ENCODE peak calls at places on chromosome 2, in six cellular contexts. L is A549, W is stomach, G is ovary, O is K562, U is transverse colon. B is an unnamed sample.

GRCh38 chr2:45860136-45861106 is 208.9 kb downstream of the PRKCE start:
- DNase-seq in L (no peak), W (peak; percentile 33), G (peak; percentile 75), O (no peak), U (peak; percentile 47), B (no peak)

GRCh38 chr2:62663443-62663842 is 42.1 kb upstream of the EHBP1 start:
- DNase-seq in L (no peak), W (no peak), G (no peak), O (no peak), U (no peak), B (no peak)

GRCh38 chr2:207734264-207734635 is 22.8 kb downstream of the CCNYL1 start:
- DNase-seq in L (peak; percentile 75), W (no peak), G (no peak), O (no peak), U (no peak), B (no peak)

GRCh38 chr2:97950329-97951154 is 45.2 kb downstream of the TMEM131 start:
- DNase-seq in L (no peak), W (no peak), G (no peak), O (no peak), U (no peak), B (no peak)

GRCh38 chr2:219198974-219199373 is 7.6 kb upstream of the ZFAND2B start:
- DNase-seq in L (no peak), W (no peak), G (no peak), O (no peak), U (no peak), B (no peak)

GRCh38 chr2:26179446-26179907 is 6.6 kb downstream of the GAREM2 start:
- DNase-seq in L (no peak), W (no peak), G (no peak), O (peak; percentile 7), U (no peak), B (no peak)

GRCh38 chr2:44938287-44939073 is 3.0 kb upstream of the SIX3 start:
- DNase-seq in L (peak; percentile 52), W (no peak), G (no peak), O (no peak), U (no peak), B (no peak)

GRCh38 chr2:218216336-218216673 is 684 bp upstream of the ARPC2 start:
- DNase-seq in L (no peak), W (no peak), G (peak; percentile 48), O (no peak), U (no peak), B (no peak)

GRCh38 chr2:61396005-61396404 is 74.9 kb downstream of the USP34 start:
- DNase-seq in L (no peak), W (no peak), G (no peak), O (no peak), U (no peak), B (no peak)

GRCh38 chr2:218643751-218644310 is 15.6 kb downstream of the ZNF142 start:
- DNase-seq in L (no peak), W (no peak), G (no peak), O (no peak), U (no peak), B (no peak)

GRCh38 chr2:26346454-26347053 is at the start of gene ADGRF3:
- DNase-seq in L (peak; percentile 57), W (peak; percentile 65), G (peak; percentile 26), O (peak; percentile 32), U (peak; percentile 75), B (no peak)

GRCh38 chr2:198347936-198348335 is 543.5 kb downstream of the PLCL1 start:
- DNase-seq in L (no peak), W (no peak), G (no peak), O (no peak), U (no peak), B (no peak)

GRCh38 chr2:203280428-203281064 is 41.7 kb downstream of the CYP20A1 start:
- DNase-seq in L (no peak), W (no peak), G (no peak), O (no peak), U (no peak), B (no peak)

GRCh38 chr2:42147641-42148274 is 21.4 kb upstream of the EML4 start:
- DNase-seq in L (no peak), W (no peak), G (peak; percentile 34), O (no peak), U (no peak), B (no peak)

GRCh38 chr2:137261858-137262585 is 496.7 kb downstream of the THSD7B start:
- DNase-seq in L (no peak), W (no peak), G (no peak), O (no peak), U (no peak), B (no peak)

GRCh38 chr2:37600735-37601134 is 70.7 kb downstream of the CDC42EP3 start:
- DNase-seq in L (no peak), W (no peak), G (no peak), O (no peak), U (no peak), B (no peak)

GRCh38 chr2:222972420-222972819 is 79.6 kb upstream of the KCNE4 start:
- DNase-seq in L (no peak), W (no peak), G (no peak), O (no peak), U (no peak), B (peak; percentile 66)

GRCh38 chr2:142544173-142544572 is 333.3 kb upstream of the KYNU start:
- DNase-seq in L (no peak), W (no peak), G (no peak), O (no peak), U (no peak), B (no peak)

GRCh38 chr2:232530626-232531260 is 4.8 kb downstream of the CHRND start:
- DNase-seq in L (no peak), W (no peak), G (no peak), O (no peak), U (no peak), B (no peak)

GRCh38 chr2:32479224-32479623 is 122.4 kb downstream of the BIRC6 start:
- DNase-seq in L (no peak), W (no peak), G (no peak), O (peak; percentile 24), U (no peak), B (no peak)

GRCh38 chr2:63856302-63856600 is 14.6 kb downstream of the UGP2 start:
- DNase-seq in L (no peak), W (no peak), G (no peak), O (no peak), U (no peak), B (no peak)

GRCh38 chr2:28950941-28951630 is 30.0 kb upstream of the TOGARAM2 start:
- DNase-seq in L (peak; percentile 54), W (no peak), G (no peak), O (no peak), U (no peak), B (no peak)

GRCh38 chr2:28949190-28949589 is 31.9 kb upstream of the TOGARAM2 start:
- DNase-seq in L (no peak), W (no peak), G (no peak), O (no peak), U (no peak), B (no peak)

GRCh38 chr2:28952806-28953190 is 28.3 kb upstream of the TOGARAM2 start:
- DNase-seq in L (peak; percentile 59), W (no peak), G (no peak), O (peak; percentile 23), U (no peak), B (no peak)

GRCh38 chr2:28949617-28950305 is 31.3 kb upstream of the TOGARAM2 start:
- DNase-seq in L (peak; percentile 51), W (no peak), G (no peak), O (no peak), U (no peak), B (no peak)

DNA sequence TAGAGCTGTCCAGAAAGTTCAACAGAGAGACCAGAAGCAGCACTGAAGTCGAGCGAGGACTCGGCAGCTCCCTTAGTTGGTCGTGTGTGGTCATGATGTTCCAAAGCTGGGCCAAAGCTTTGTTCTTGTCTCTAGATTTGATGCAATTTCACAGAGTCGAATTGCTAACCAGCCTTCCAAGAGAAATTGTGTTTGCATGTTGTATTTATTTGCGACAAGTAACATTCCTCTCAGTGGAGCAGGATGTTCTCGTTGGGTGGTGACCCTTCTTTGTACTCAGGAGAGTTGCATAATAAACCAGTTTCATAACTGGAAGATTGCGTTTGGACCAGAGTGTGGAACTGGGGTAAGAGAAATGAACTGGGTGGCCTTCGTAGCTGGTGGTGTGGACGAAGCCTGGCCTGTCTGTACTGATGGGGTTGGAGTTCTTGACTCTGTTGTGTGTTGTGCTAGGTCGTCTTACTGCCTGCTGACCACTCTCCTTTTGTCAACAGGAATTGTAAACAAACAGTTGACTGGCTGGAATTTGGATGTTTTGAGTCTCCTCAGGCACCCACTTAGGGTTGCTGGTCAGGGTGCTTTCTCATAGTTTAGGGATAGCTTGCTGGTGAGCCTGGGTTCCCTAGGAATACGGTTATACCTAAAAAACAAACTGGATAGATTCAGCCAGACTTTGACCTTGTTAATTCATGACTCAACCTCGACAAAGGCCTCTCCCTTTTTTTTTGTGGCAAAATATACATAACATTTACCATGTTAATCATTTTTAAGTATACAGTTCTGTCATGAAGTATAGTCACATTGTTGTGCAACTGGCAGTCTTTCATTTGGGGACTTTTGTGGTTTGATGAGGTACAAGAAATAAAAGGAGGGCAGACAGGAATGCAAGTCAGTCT is 28.9 kb upstream of the TOGARAM2 start:
- DNase-seq in L (peak; percentile 73), W (no peak), G (no peak), O (no peak), U (no peak), B (no peak)
- TF ChIP-seq EP300 in L (no peak), W (no peak), G (no peak), O (no peak), U (no peak), B (no peak)

DNA sequence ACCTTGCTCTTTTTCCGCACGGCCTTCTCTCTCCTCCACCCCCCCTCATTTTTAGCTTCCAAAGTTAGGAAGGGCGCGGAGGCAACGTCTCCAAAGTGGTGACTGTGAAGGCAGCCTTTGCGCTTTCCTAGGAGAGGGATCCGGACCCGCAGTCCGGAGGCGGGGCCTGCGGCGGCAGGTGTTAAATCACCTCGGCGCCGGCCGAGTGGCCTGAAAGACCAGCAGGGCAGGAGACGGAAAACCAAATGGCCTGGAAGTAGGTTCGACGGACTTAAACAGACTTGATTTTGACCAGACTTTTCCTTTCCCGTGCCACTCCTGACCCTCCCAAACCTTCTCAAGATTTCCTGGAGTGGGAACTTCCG is 615 bp downstream of the GORASP2 start:
- DNase-seq in L (peak; percentile 49), W (peak; percentile 74), G (peak; percentile 37), O (peak; percentile 74), U (peak; percentile 68), B (peak; percentile 92)
- H3K4me3 ChIP-seq in L (peak overlapping the region; percentile 85), W (peak overlapping the region; percentile 96), G (peak overlapping the region; percentile 79), O (peak overlapping the region; percentile 81), U (peak overlapping the region; percentile 98), B (peak overlapping the region; percentile 92)

GRCh38 chr2:156334496-156335478 is 2.3 kb upstream of the NR4A2 start:
- DNase-seq in L (peak; percentile 93), W (peak; percentile 91), G (peak; percentile 93), O (peak; percentile 87), U (peak; percentile 93), B (peak; percentile 97)
- TF ChIP-seq POLR2A in L (peak; percentile 42), W (peak; percentile 78), G (peak; percentile 85), O (peak; percentile 73), U (peak; percentile 62), B (peak; percentile 77)

DNA sequence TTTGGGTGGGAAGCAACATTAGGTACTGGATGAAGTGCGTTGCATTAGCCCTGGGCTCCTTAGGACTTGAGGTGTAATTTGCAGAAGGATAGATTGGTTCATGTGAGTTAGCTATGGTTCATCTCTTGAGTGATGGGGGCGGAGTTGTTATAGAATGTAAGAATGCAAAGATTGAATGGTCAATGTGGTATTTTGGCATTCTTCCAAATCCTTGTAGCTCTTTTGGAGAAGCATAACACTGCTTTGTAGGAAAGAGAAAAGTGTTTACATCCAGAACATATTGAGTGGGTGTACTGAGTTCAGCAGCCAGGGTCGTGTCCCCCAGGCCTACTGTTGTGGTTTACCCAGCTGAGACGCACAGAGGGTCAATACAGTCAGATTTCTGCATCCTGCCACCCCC is 173.5 kb downstream of the FMNL2 start:
- DNase-seq in L (peak; percentile 34), W (no peak), G (no peak), O (no peak), U (no peak), B (no peak)
- TF ChIP-seq EP300 in L (no peak), W (no peak), G (no peak), O (no peak), U (no peak), B (no peak)